ENCODE peak calls at places on chromosomes 4 and X, in seven cellular contexts. L is fibroblast of lung; C is stimulated activated CD4-positive, alpha-beta T cell treated with anti-CD3 and anti-CD28 coated beads, TNF-alpha, amount 100 ng/mL, for 48 hours; U is EL; F is heart left ventricle; X is gastrocnemius medialis; Z is AG08395. E is an unnamed sample.
A peak's percentile ranks its signal among the peaks of the same experiment; 100 is the strongest.

GRCh38 chr4:102055805-102056204 is 265.3 kb downstream of the BANK1 start:
- DNase-seq in Z (no peak), L (no peak), F (no peak), X (no peak), C (no peak), U (no peak), E (no peak)

GRCh38 chrX:132045456-132045855 is 22.4 kb downstream of the STK26 start:
- DNase-seq in Z (no peak), L (no peak), C (no peak), F (no peak), U (no peak), X (no peak), E (no peak)

GRCh38 chrX:24098932-24099331 is 44.2 kb downstream of the EIF2S3 start:
- DNase-seq in C (no peak), X (no peak), U (no peak), L (no peak), F (no peak), Z (no peak), E (no peak)

GRCh38 chrX:124045109-124045508 is 83.6 kb downstream of the STAG2 start:
- DNase-seq in U (no peak), Z (no peak), C (no peak), L (no peak), X (no peak), F (no peak), E (no peak)

GRCh38 chr4:78377555-78377954 is 174.0 kb upstream of the ANXA3 start:
- DNase-seq in X (no peak), F (no peak), U (no peak), Z (no peak), C (no peak), L (no peak), E (no peak)

GRCh38 chr4:106062452-106062875 is 167.2 kb downstream of the NPNT start:
- DNase-seq in X (no peak), F (no peak), L (peak; percentile 88), U (peak; percentile 73), Z (peak; percentile 25), C (no peak), E (no peak)

GRCh38 chr4:137310593-137311490 is 221.5 kb downstream of the PCDH18 start:
- DNase-seq in F (no peak), Z (peak; percentile 59), C (no peak), U (peak; percentile 78), L (peak; percentile 89), X (no peak), E (no peak)

GRCh38 chr4:186018261-186018660 is 50.7 kb upstream of the TLR3 start:
- DNase-seq in C (no peak), L (no peak), U (no peak), X (no peak), Z (no peak), F (no peak), E (no peak)

GRCh38 chr4:80016506-80016905 is 56.5 kb downstream of the ANTXR2 start:
- DNase-seq in C (no peak), Z (no peak), L (no peak), F (no peak), U (peak; percentile 21), X (no peak), E (no peak)

GRCh38 chr4:94939791-94940530 is 182.2 kb downstream of the BMPR1B start:
- DNase-seq in C (no peak), L (peak; percentile 58), X (no peak), Z (no peak), F (no peak), U (no peak), E (no peak)

GRCh38 chr4:80014531-80014930 is 58.5 kb downstream of the ANTXR2 start:
- DNase-seq in F (no peak), L (no peak), X (no peak), C (no peak), Z (no peak), U (peak; percentile 13), E (no peak)

GRCh38 chrX:33053001-33053400 is 158.3 kb downstream of the DMD start:
- DNase-seq in X (no peak), F (no peak), Z (no peak), C (no peak), L (no peak), U (no peak), E (no peak)

GRCh38 chr4:165207016-165207430 is 338 bp upstream of the KLHL2 start:
- DNase-seq in X (no peak), F (peak; percentile 14), L (peak; percentile 35), U (peak; percentile 26), Z (no peak), C (no peak), E (no peak)

GRCh38 chrX:40158036-40158706 is 60.4 kb upstream of the BCOR start:
- DNase-seq in F (no peak), C (no peak), Z (peak; percentile 62), X (no peak), U (peak; percentile 30), L (no peak), E (no peak)

GRCh38 chrX:38347136-38347535 is 5.3 kb upstream of the OTC start:
- DNase-seq in Z (peak; percentile 51), U (peak; percentile 11), F (no peak), X (no peak), C (no peak), L (peak; percentile 36), E (peak; percentile 71)

GRCh38 chr4:664713-665231 is 9.3 kb downstream of the ATP5ME start:
- DNase-seq in C (no peak), X (no peak), Z (no peak), L (no peak), F (no peak), U (no peak), E (no peak)

GRCh38 chr4:162126754-162127153 is 37.0 kb downstream of the FSTL5 start:
- DNase-seq in C (no peak), Z (no peak), U (no peak), F (no peak), L (no peak), X (no peak), E (no peak)

GRCh38 chrX:10119399-10119990 is 37.3 kb upstream of the CLCN4 start:
- DNase-seq in Z (peak; percentile 63), U (peak; percentile 62), F (peak; percentile 65), L (peak; percentile 91), X (peak; percentile 55), C (peak; percentile 32), E (peak; percentile 86)

GRCh38 chr4:147479817-147480216 is 1.1 kb upstream of the EDNRA start:
- DNase-seq in U (no peak), Z (peak; percentile 57), L (peak; percentile 88), C (no peak), F (peak; percentile 59), X (no peak), E (no peak)

GRCh38 chr4:108168672-108169562 is at the start of gene LEF1:
- DNase-seq in L (peak; percentile 46), Z (no peak), F (peak; percentile 16), U (peak; percentile 44), X (no peak), C (peak; percentile 58), E (no peak)

GRCh38 chr4:155703486-155704227 is 37.0 kb downstream of the GUCY1A1 start:
- DNase-seq in C (no peak), X (no peak), L (peak; percentile 15), U (no peak), Z (no peak), F (no peak), E (no peak)

GRCh38 chr4:121140712-121141111 is 23.4 kb downstream of the TNIP3 start:
- DNase-seq in U (peak; percentile 76), C (no peak), F (no peak), X (no peak), Z (peak; percentile 75), L (no peak), E (no peak)

GRCh38 chrX:40153335-40154221 is 55.8 kb upstream of the BCOR start:
- DNase-seq in C (no peak), L (peak; percentile 52), U (peak; percentile 53), F (peak; percentile 37), X (no peak), Z (no peak), E (peak; percentile 87)

GRCh38 chrX:129779747-129780146 is at the start of gene SASH3:
- DNase-seq in U (no peak), C (no peak), F (peak; percentile 42), L (no peak), X (peak; percentile 19), Z (no peak), E (peak; percentile 69)

GRCh38 chrX:85611926-85612325 is 232.5 kb upstream of the POF1B start:
- DNase-seq in L (peak; percentile 24), C (no peak), Z (peak; percentile 15), F (no peak), U (no peak), X (no peak), E (no peak)

GRCh38 chrX:50154429-50154828 is 46.4 kb downstream of the AKAP4 start:
- DNase-seq in Z (no peak), X (no peak), U (no peak), L (no peak), C (no peak), F (no peak), E (no peak)

GRCh38 chrX:131617182-131617581 is 73.3 kb downstream of the OR13H1 start:
- DNase-seq in U (peak; percentile 0), L (peak; percentile 92), C (no peak), X (no peak), Z (no peak), F (no peak), E (no peak)

GRCh38 chrX:154056739-154057367 is 37.2 kb upstream of the IRAK1 start:
- DNase-seq in Z (no peak), F (no peak), U (no peak), C (no peak), X (no peak), L (no peak), E (peak; percentile 37)

E was measured in HL-60.